ENCODE peak calls at places on chromosome 15, in four cellular contexts. K is left ventricle myocardium inferior; W is RWPE1; G is activated naive CD8-positive, alpha-beta T cell treated with anti-CD3 and anti-CD28 coated beads, Interleukin-2, amount 50 U/mL, for 24 hours. N is an unnamed sample.

GRCh38 chr15:80643296-80643965 is 51.7 kb upstream of the ABHD17C start:
- DNase-seq in K (no peak), W (no peak), G (no peak), N (no peak)

GRCh38 chr15:59689626-59690236 is 611 bp upstream of the BNIP2 start:
- DNase-seq in K (peak), W (no peak), G (peak), N (peak)

GRCh38 chr15:42027521-42027920 is 6.7 kb upstream of the PLA2G4E start:
- DNase-seq in K (no peak), W (no peak), G (no peak), N (no peak)

GRCh38 chr15:95799286-95800187 is 531.0 kb upstream of the NR2F2 start:
- DNase-seq in K (no peak), W (peak), G (no peak), N (no peak)

GRCh38 chr15:99547474-99547873 is 18.3 kb upstream of the MEF2A start:
- DNase-seq in K (no peak), W (no peak), G (no peak), N (no peak)

GRCh38 chr15:31461375-31461774 is 134.7 kb downstream of the KLF13 start:
- DNase-seq in K (no peak), W (no peak), G (no peak), N (no peak)

GRCh38 chr15:57927091-57927631 is 138.3 kb downstream of the ALDH1A2 start:
- DNase-seq in K (no peak), W (no peak), G (no peak), N (no peak)

GRCh38 chr15:84863480-84864428 is 20.7 kb upstream of the SLC28A1 start:
- DNase-seq in K (no peak), W (no peak), G (no peak), N (no peak)

GRCh38 chr15:72203507-72203837 is 5.9 kb upstream of the GRAMD2A start:
- DNase-seq in K (peak), W (peak), G (no peak), N (no peak)